ENCODE peak calls at places on chromosomes 16 and 17, in six cellular contexts. One of them, this sample, is unnamed.

GRCh38 chr16:19281246-19281645 is 4.3 kb upstream of the CLEC19A start:
- DNase-seq in A549: no peak
- DNase-seq in suprapubic skin: no peak
- DNase-seq in GM23248: no peak
- DNase-seq in lung: no peak
- DNase-seq in effector memory CD4-positive, alpha-beta T cell: no peak
- DNase-seq in this sample: no peak

GRCh38 chr17:5587431-5588032 is 3.2 kb upstream of the NLRP1 start:
- DNase-seq in GM23248: peak; percentile 74
- DNase-seq in effector memory CD4-positive, alpha-beta T cell: no peak
- DNase-seq in lung: peak; percentile 44
- DNase-seq in suprapubic skin: no peak
- DNase-seq in A549: peak; percentile 79
- DNase-seq in this sample: peak; percentile 80

GRCh38 chr17:48487221-48487620 is 43.6 kb downstream of the HOXB1 start:
- DNase-seq in lung: no peak
- DNase-seq in GM23248: no peak
- DNase-seq in effector memory CD4-positive, alpha-beta T cell: no peak
- DNase-seq in A549: no peak
- DNase-seq in suprapubic skin: no peak
- DNase-seq in this sample: no peak

GRCh38 chr16:30925646-30926332 is 2.4 kb downstream of the FBXL19 start:
- DNase-seq in A549: no peak
- DNase-seq in GM23248: no peak
- DNase-seq in suprapubic skin: no peak
- DNase-seq in effector memory CD4-positive, alpha-beta T cell: no peak
- DNase-seq in lung: no peak
- DNase-seq in this sample: no peak

GRCh38 chr17:36673637-36674277 is 72.4 kb downstream of the MRM1 start:
- DNase-seq in A549: no peak
- DNase-seq in suprapubic skin: no peak
- DNase-seq in GM23248: no peak
- DNase-seq in effector memory CD4-positive, alpha-beta T cell: no peak
- DNase-seq in lung: no peak
- DNase-seq in this sample: no peak

GRCh38 chr16:69724981-69725479 is 1.3 kb downstream of the NQO1 start:
- DNase-seq in A549: no peak
- DNase-seq in suprapubic skin: no peak
- DNase-seq in lung: no peak
- DNase-seq in effector memory CD4-positive, alpha-beta T cell: no peak
- DNase-seq in GM23248: peak; percentile 39
- DNase-seq in this sample: peak; percentile 27

GRCh38 chr16:58119509-58119845 is 9.7 kb downstream of the CFAP20 start:
- DNase-seq in effector memory CD4-positive, alpha-beta T cell: no peak
- DNase-seq in GM23248: no peak
- DNase-seq in suprapubic skin: no peak
- DNase-seq in lung: no peak
- DNase-seq in A549: no peak
- DNase-seq in this sample: no peak

GRCh38 chr17:51050291-51051033 is 70.2 kb downstream of the SPAG9 start:
- DNase-seq in suprapubic skin: no peak
- DNase-seq in effector memory CD4-positive, alpha-beta T cell: no peak
- DNase-seq in A549: no peak
- DNase-seq in GM23248: peak; percentile 54
- DNase-seq in lung: no peak
- DNase-seq in this sample: no peak

GRCh38 chr17:2792541-2793169 is 3.6 kb upstream of the RAP1GAP2 start:
- DNase-seq in GM23248: no peak
- DNase-seq in A549: no peak
- DNase-seq in suprapubic skin: no peak
- DNase-seq in lung: no peak
- DNase-seq in effector memory CD4-positive, alpha-beta T cell: peak; percentile 78
- DNase-seq in this sample: no peak

GRCh38 chr16:57245472-57246113 is 534 bp downstream of the ARL2BP start:
- DNase-seq in GM23248: peak; percentile 55
- DNase-seq in suprapubic skin: no peak
- DNase-seq in lung: peak; percentile 54
- DNase-seq in effector memory CD4-positive, alpha-beta T cell: no peak
- DNase-seq in A549: peak; percentile 49
- DNase-seq in this sample: no peak

GRCh38 chr17:51657224-51657623 is 396.9 kb downstream of the UTP18 start:
- DNase-seq in GM23248: no peak
- DNase-seq in effector memory CD4-positive, alpha-beta T cell: no peak
- DNase-seq in A549: no peak
- DNase-seq in lung: no peak
- DNase-seq in suprapubic skin: no peak
- DNase-seq in this sample: no peak

GRCh38 chr17:76824103-76824502 is 44.1 kb upstream of the MGAT5B start:
- DNase-seq in effector memory CD4-positive, alpha-beta T cell: no peak
- DNase-seq in A549: no peak
- DNase-seq in lung: no peak
- DNase-seq in GM23248: no peak
- DNase-seq in suprapubic skin: no peak
- DNase-seq in this sample: no peak

GRCh38 chr17:29619251-29619650 is 3.5 kb downstream of the CORO6 start:
- DNase-seq in lung: no peak
- DNase-seq in effector memory CD4-positive, alpha-beta T cell: no peak
- DNase-seq in GM23248: peak; percentile 52
- DNase-seq in suprapubic skin: no peak
- DNase-seq in A549: no peak
- DNase-seq in this sample: peak; percentile 42

GRCh38 chr16:83704656-83705055 is 103.1 kb upstream of the HSBP1 start:
- DNase-seq in GM23248: no peak
- DNase-seq in lung: no peak
- DNase-seq in A549: no peak
- DNase-seq in suprapubic skin: no peak
- DNase-seq in effector memory CD4-positive, alpha-beta T cell: no peak
- DNase-seq in this sample: no peak

GRCh38 chr16:49094471-49094870 is 187.2 kb downstream of the CBLN1 start:
- DNase-seq in GM23248: no peak
- DNase-seq in A549: no peak
- DNase-seq in suprapubic skin: no peak
- DNase-seq in lung: no peak
- DNase-seq in effector memory CD4-positive, alpha-beta T cell: no peak
- DNase-seq in this sample: no peak

GRCh38 chr16:61057635-61058034 is 978.6 kb downstream of the CDH8 start:
- DNase-seq in A549: no peak
- DNase-seq in suprapubic skin: no peak
- DNase-seq in effector memory CD4-positive, alpha-beta T cell: no peak
- DNase-seq in GM23248: no peak
- DNase-seq in lung: no peak
- DNase-seq in this sample: no peak

GRCh38 chr17:65099941-65100315 is 37.2 kb upstream of the RGS9 start:
- DNase-seq in A549: peak; percentile 87
- DNase-seq in GM23248: peak; percentile 88
- DNase-seq in lung: no peak
- DNase-seq in suprapubic skin: peak; percentile 84
- DNase-seq in effector memory CD4-positive, alpha-beta T cell: peak; percentile 53
- DNase-seq in this sample: no peak

GRCh38 chr17:40442392-40443195 is 656 bp upstream of the IGFBP4 start:
- DNase-seq in GM23248: peak; percentile 72
- DNase-seq in effector memory CD4-positive, alpha-beta T cell: no peak
- DNase-seq in lung: no peak
- DNase-seq in suprapubic skin: peak; percentile 82
- DNase-seq in A549: peak; percentile 82
- DNase-seq in this sample: no peak

GRCh38 chr17:13385481-13385907 is 216.2 kb downstream of the HS3ST3A1 start:
- DNase-seq in lung: no peak
- DNase-seq in suprapubic skin: no peak
- DNase-seq in effector memory CD4-positive, alpha-beta T cell: no peak
- DNase-seq in GM23248: peak; percentile 73
- DNase-seq in A549: no peak
- DNase-seq in this sample: peak; percentile 71

GRCh38 chr17:199195-199604 is 17.8 kb upstream of the DOC2B start:
- DNase-seq in GM23248: peak; percentile 34
- DNase-seq in lung: no peak
- DNase-seq in effector memory CD4-positive, alpha-beta T cell: no peak
- DNase-seq in A549: no peak
- DNase-seq in suprapubic skin: no peak
- DNase-seq in this sample: peak; percentile 8

GRCh38 chr16:506246-506546 is 21.3 kb upstream of the CAPN15 start:
- DNase-seq in effector memory CD4-positive, alpha-beta T cell: no peak
- DNase-seq in A549: no peak
- DNase-seq in GM23248: no peak
- DNase-seq in lung: no peak
- DNase-seq in suprapubic skin: no peak
- DNase-seq in this sample: no peak

GRCh38 chr16:502179-502943 is 25.2 kb upstream of the CAPN15 start:
- DNase-seq in lung: no peak
- DNase-seq in GM23248: no peak
- DNase-seq in A549: no peak
- DNase-seq in suprapubic skin: no peak
- DNase-seq in effector memory CD4-positive, alpha-beta T cell: no peak
- DNase-seq in this sample: no peak

GRCh38 chr16:500699-501098 is 26.8 kb upstream of the CAPN15 start:
- DNase-seq in effector memory CD4-positive, alpha-beta T cell: no peak
- DNase-seq in GM23248: no peak
- DNase-seq in A549: no peak
- DNase-seq in suprapubic skin: no peak
- DNase-seq in lung: no peak
- DNase-seq in this sample: peak; percentile 32

GRCh38 chr16:505479-506245 is 21.9 kb upstream of the CAPN15 start:
- DNase-seq in A549: no peak
- DNase-seq in suprapubic skin: no peak
- DNase-seq in lung: no peak
- DNase-seq in GM23248: no peak
- DNase-seq in effector memory CD4-positive, alpha-beta T cell: no peak
- DNase-seq in this sample: no peak

GRCh38 chr16:503150-504071 is 24.1 kb upstream of the CAPN15 start:
- DNase-seq in A549: no peak
- DNase-seq in lung: no peak
- DNase-seq in effector memory CD4-positive, alpha-beta T cell: no peak
- DNase-seq in suprapubic skin: no peak
- DNase-seq in GM23248: peak; percentile 9
- DNase-seq in this sample: no peak
- H3K4me3 ChIP-seq in A549: no peak overlapping the region
- H3K4me3 ChIP-seq in lung: no peak overlapping the region
- H3K4me3 ChIP-seq in effector memory CD4-positive, alpha-beta T cell: no peak overlapping the region
- H3K4me3 ChIP-seq in suprapubic skin: no peak overlapping the region
- H3K4me3 ChIP-seq in GM23248: no peak overlapping the region
- H3K4me3 ChIP-seq in this sample: no peak overlapping the region

DNA sequence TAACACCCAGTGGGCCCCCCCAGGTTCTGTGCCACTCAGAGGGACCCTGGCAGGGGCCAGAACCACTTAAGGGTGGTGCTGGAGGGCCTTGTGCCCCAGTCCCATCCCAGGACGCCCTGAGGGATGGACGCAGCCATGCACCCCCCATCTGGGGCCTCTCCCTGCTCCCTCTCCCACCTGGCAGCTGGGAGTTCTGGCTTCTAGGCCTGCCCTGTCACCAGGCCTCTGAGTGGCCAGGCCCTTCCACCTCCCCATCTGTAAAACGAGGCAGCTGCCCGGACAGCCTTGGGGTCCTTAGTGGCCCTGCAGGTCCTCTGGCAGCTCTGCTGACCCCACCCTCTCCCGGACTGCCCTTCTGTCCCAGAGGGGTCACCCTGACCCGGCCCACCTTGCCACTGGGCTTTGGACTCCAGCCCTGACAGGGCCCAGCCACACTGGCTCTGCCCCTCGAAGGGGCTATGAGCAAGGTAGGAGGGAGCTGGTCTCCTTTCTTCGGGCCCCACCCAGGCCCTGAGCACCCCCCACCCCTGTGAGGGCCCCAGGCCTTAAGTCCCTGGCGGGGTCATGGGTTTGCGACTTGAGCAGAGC is 12.3 kb downstream of the PAM16 start:
- DNase-seq in A549: no peak
- DNase-seq in lung: no peak
- DNase-seq in GM23248: no peak
- DNase-seq in suprapubic skin: no peak
- DNase-seq in effector memory CD4-positive, alpha-beta T cell: no peak
- DNase-seq in this sample: no peak
- H3K4me3 ChIP-seq in A549: no peak overlapping the region
- H3K4me3 ChIP-seq in lung: no peak overlapping the region
- H3K4me3 ChIP-seq in GM23248: no peak overlapping the region
- H3K4me3 ChIP-seq in suprapubic skin: no peak overlapping the region
- H3K4me3 ChIP-seq in effector memory CD4-positive, alpha-beta T cell: no peak overlapping the region
- H3K4me3 ChIP-seq in this sample: no peak overlapping the region

GRCh38 chr17:80913928-80914821 is 77.5 kb upstream of the CHMP6 start:
- DNase-seq in A549: no peak
- DNase-seq in suprapubic skin: no peak
- DNase-seq in lung: no peak
- DNase-seq in effector memory CD4-positive, alpha-beta T cell: no peak
- DNase-seq in GM23248: no peak
- DNase-seq in this sample: no peak
- H3K4me3 ChIP-seq in A549: no peak overlapping the region
- H3K4me3 ChIP-seq in suprapubic skin: no peak overlapping the region
- H3K4me3 ChIP-seq in lung: no peak overlapping the region
- H3K4me3 ChIP-seq in effector memory CD4-positive, alpha-beta T cell: no peak overlapping the region
- H3K4me3 ChIP-seq in GM23248: no peak overlapping the region
- H3K4me3 ChIP-seq in this sample: no peak overlapping the region

DNA sequence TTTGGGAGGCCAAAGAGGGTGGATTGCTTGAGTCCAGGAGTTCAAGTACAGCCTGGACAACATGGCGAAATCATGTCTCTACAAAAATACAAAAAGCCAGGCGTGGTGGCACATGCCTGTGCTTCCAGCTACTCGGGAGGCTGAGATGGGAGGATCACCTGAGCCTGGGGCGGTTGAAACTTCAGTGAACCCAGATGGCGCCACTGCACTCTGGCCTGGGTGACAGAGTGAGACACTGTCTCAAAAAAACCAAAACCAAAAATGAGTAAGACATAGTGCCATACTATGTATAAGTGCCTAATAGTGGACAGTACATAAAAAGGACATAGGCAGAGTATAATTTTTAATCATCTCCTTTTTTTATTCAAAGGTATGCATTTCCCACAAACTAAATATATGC is 4.0 kb downstream of the CTC1 start:
- DNase-seq in lung: no peak
- DNase-seq in GM23248: no peak
- DNase-seq in A549: no peak
- DNase-seq in suprapubic skin: no peak
- DNase-seq in effector memory CD4-positive, alpha-beta T cell: no peak
- DNase-seq in this sample: no peak
- H3K4me3 ChIP-seq in lung: no peak overlapping the region
- H3K4me3 ChIP-seq in GM23248: no peak overlapping the region
- H3K4me3 ChIP-seq in A549: no peak overlapping the region
- H3K4me3 ChIP-seq in suprapubic skin: no peak overlapping the region
- H3K4me3 ChIP-seq in effector memory CD4-positive, alpha-beta T cell: no peak overlapping the region
- H3K4me3 ChIP-seq in this sample: no peak overlapping the region